ENCODE peak calls at places on chromosome 15, in five cellular contexts. One of them, this sample, is unnamed.

GRCh38 chr15:48987142-48987541 is 23.4 kb upstream of the SHC4 start:
- DNase-seq in HCT116: no peak
- DNase-seq in HepG2: no peak
- DNase-seq in osteoblast: no peak
- DNase-seq in OCI-LY7: no peak
- DNase-seq in this sample: no peak

GRCh38 chr15:31257286-31257685 is 69.3 kb upstream of the KLF13 start:
- DNase-seq in HCT116: no peak
- DNase-seq in HepG2: no peak
- DNase-seq in osteoblast: peak; percentile 49
- DNase-seq in OCI-LY7: no peak
- DNase-seq in this sample: no peak

GRCh38 chr15:48641416-48641815 is 4.1 kb downstream of the FBN1 start:
- DNase-seq in HCT116: no peak
- DNase-seq in HepG2: no peak
- DNase-seq in osteoblast: peak; percentile 77
- DNase-seq in OCI-LY7: peak; percentile 7
- DNase-seq in this sample: no peak

GRCh38 chr15:95760508-95760907 is 570.0 kb upstream of the NR2F2 start:
- DNase-seq in HCT116: no peak
- DNase-seq in HepG2: peak; percentile 30
- DNase-seq in osteoblast: no peak
- DNase-seq in OCI-LY7: no peak
- DNase-seq in this sample: no peak

GRCh38 chr15:68205949-68206539 is 912 bp upstream of the CALML4 start:
- DNase-seq in HCT116: no peak
- DNase-seq in HepG2: no peak
- DNase-seq in osteoblast: peak; percentile 57
- DNase-seq in OCI-LY7: no peak
- DNase-seq in this sample: no peak

GRCh38 chr15:63928185-63928852 is 94.6 kb upstream of the HERC1 start:
- DNase-seq in HCT116: no peak
- DNase-seq in HepG2: peak; percentile 71
- DNase-seq in osteoblast: no peak
- DNase-seq in OCI-LY7: no peak
- DNase-seq in this sample: no peak

GRCh38 chr15:40755821-40756220 is 767 bp upstream of the RMDN3 start:
- DNase-seq in HCT116: no peak
- DNase-seq in HepG2: no peak
- DNase-seq in osteoblast: no peak
- DNase-seq in OCI-LY7: peak; percentile 56
- DNase-seq in this sample: no peak

GRCh38 chr15:68430471-68431036 is 1.4 kb downstream of the ITGA11 start:
- DNase-seq in HCT116: no peak
- DNase-seq in HepG2: no peak
- DNase-seq in osteoblast: no peak
- DNase-seq in OCI-LY7: no peak
- DNase-seq in this sample: no peak

GRCh38 chr15:39592500-39592899 is 11.6 kb downstream of the THBS1 start:
- DNase-seq in HCT116: no peak
- DNase-seq in HepG2: no peak
- DNase-seq in osteoblast: peak; percentile 65
- DNase-seq in OCI-LY7: no peak
- DNase-seq in this sample: peak; percentile 31

GRCh38 chr15:67196222-67196621 is 58.2 kb downstream of the AAGAB start:
- DNase-seq in HCT116: no peak
- DNase-seq in HepG2: no peak
- DNase-seq in osteoblast: peak; percentile 83
- DNase-seq in OCI-LY7: no peak
- DNase-seq in this sample: no peak

GRCh38 chr15:58228708-58229107 is 90.5 kb downstream of the AQP9 start:
- DNase-seq in HCT116: no peak
- DNase-seq in HepG2: no peak
- DNase-seq in osteoblast: no peak
- DNase-seq in OCI-LY7: no peak
- DNase-seq in this sample: peak; percentile 66

GRCh38 chr15:96699871-96700401 is 369.4 kb downstream of the NR2F2 start:
- DNase-seq in HCT116: no peak
- DNase-seq in HepG2: no peak
- DNase-seq in osteoblast: no peak
- DNase-seq in OCI-LY7: no peak
- DNase-seq in this sample: no peak

GRCh38 chr15:52379395-52380111 is 83.9 kb upstream of the MYO5C start:
- DNase-seq in HCT116: no peak
- DNase-seq in HepG2: no peak
- DNase-seq in osteoblast: peak; percentile 42
- DNase-seq in OCI-LY7: no peak
- DNase-seq in this sample: no peak

GRCh38 chr15:52021892-52022540 is 3.0 kb downstream of the MAPK6 start:
- DNase-seq in HCT116: no peak
- DNase-seq in HepG2: no peak
- DNase-seq in osteoblast: no peak
- DNase-seq in OCI-LY7: peak; percentile 51
- DNase-seq in this sample: no peak

GRCh38 chr15:28109626-28110415 is 10.7 kb upstream of the OCA2 start:
- DNase-seq in HCT116: no peak
- DNase-seq in HepG2: no peak
- DNase-seq in osteoblast: peak; percentile 76
- DNase-seq in OCI-LY7: no peak
- DNase-seq in this sample: no peak

GRCh38 chr15:78208341-78208844 is 26.0 kb downstream of the ACSBG1 start:
- DNase-seq in HCT116: no peak
- DNase-seq in HepG2: no peak
- DNase-seq in osteoblast: no peak
- DNase-seq in OCI-LY7: no peak
- DNase-seq in this sample: no peak

GRCh38 chr15:95202569-95203349 is 971.4 kb downstream of the MCTP2 start:
- DNase-seq in HCT116: no peak
- DNase-seq in HepG2: no peak
- DNase-seq in osteoblast: no peak
- DNase-seq in OCI-LY7: no peak
- DNase-seq in this sample: peak; percentile 50

GRCh38 chr15:65980824-65981456 is 111.6 kb downstream of the RAB11A start:
- DNase-seq in HCT116: peak; percentile 56
- DNase-seq in HepG2: peak; percentile 30
- DNase-seq in osteoblast: peak; percentile 97
- DNase-seq in OCI-LY7: peak; percentile 53
- DNase-seq in this sample: peak; percentile 79

GRCh38 chr15:32669870-32670623 is 28.5 kb downstream of the SCG5 start:
- DNase-seq in HCT116: no peak
- DNase-seq in HepG2: peak; percentile 84
- DNase-seq in osteoblast: peak; percentile 70
- DNase-seq in OCI-LY7: no peak
- DNase-seq in this sample: no peak

GRCh38 chr15:53197426-53197839 is 407.3 kb upstream of the ONECUT1 start:
- DNase-seq in HCT116: peak; percentile 24
- DNase-seq in HepG2: peak; percentile 44
- DNase-seq in osteoblast: peak; percentile 64
- DNase-seq in OCI-LY7: peak; percentile 37
- DNase-seq in this sample: peak; percentile 32

GRCh38 chr15:28125673-28126651 is 26.8 kb upstream of the OCA2 start:
- DNase-seq in HCT116: peak; percentile 33
- DNase-seq in HepG2: peak; percentile 37
- DNase-seq in osteoblast: peak; percentile 85
- DNase-seq in OCI-LY7: peak; percentile 65
- DNase-seq in this sample: peak; percentile 73

GRCh38 chr15:31322486-31322885 is 4.1 kb upstream of the KLF13 start:
- DNase-seq in HCT116: no peak
- DNase-seq in HepG2: no peak
- DNase-seq in osteoblast: no peak
- DNase-seq in OCI-LY7: no peak
- DNase-seq in this sample: no peak

GRCh38 chr15:48373855-48374421 is 42.7 kb downstream of the DUT start:
- DNase-seq in HCT116: no peak
- DNase-seq in HepG2: no peak
- DNase-seq in osteoblast: peak; percentile 81
- DNase-seq in OCI-LY7: no peak
- DNase-seq in this sample: peak; percentile 98

GRCh38 chr15:83926116-83926515 is 272.2 kb downstream of the ADAMTSL3 start:
- DNase-seq in HCT116: no peak
- DNase-seq in HepG2: no peak
- DNase-seq in osteoblast: no peak
- DNase-seq in OCI-LY7: no peak
- DNase-seq in this sample: no peak

GRCh38 chr15:60408438-60409105 is 10.8 kb upstream of the ANXA2 start:
- DNase-seq in HCT116: no peak
- DNase-seq in HepG2: peak; percentile 16
- DNase-seq in osteoblast: peak; percentile 87
- DNase-seq in OCI-LY7: peak; percentile 44
- DNase-seq in this sample: peak; percentile 84

GRCh38 chr15:32861741-32862140 is 143.9 kb downstream of the GREM1 start:
- DNase-seq in HCT116: no peak
- DNase-seq in HepG2: no peak
- DNase-seq in osteoblast: peak; percentile 69
- DNase-seq in OCI-LY7: no peak
- DNase-seq in this sample: peak; percentile 86

GRCh38 chr15:83276661-83277060 is 7.8 kb downstream of the BNC1 start:
- DNase-seq in HCT116: no peak
- DNase-seq in HepG2: no peak
- DNase-seq in osteoblast: peak; percentile 56
- DNase-seq in OCI-LY7: no peak
- DNase-seq in this sample: peak; percentile 77

GRCh38 chr15:99433026-99433756 is 132.6 kb upstream of the MEF2A start:
- DNase-seq in HCT116: no peak
- DNase-seq in HepG2: no peak
- DNase-seq in osteoblast: no peak
- DNase-seq in OCI-LY7: no peak
- DNase-seq in this sample: no peak

GRCh38 chr15:60363024-60363674 is 34.6 kb downstream of the ANXA2 start:
- DNase-seq in HCT116: no peak
- DNase-seq in HepG2: no peak
- DNase-seq in osteoblast: peak; percentile 90
- DNase-seq in OCI-LY7: no peak
- DNase-seq in this sample: no peak

GRCh38 chr15:66474140-66474539 is 23.4 kb downstream of the SNAPC5 start:
- DNase-seq in HCT116: no peak
- DNase-seq in HepG2: no peak
- DNase-seq in osteoblast: no peak
- DNase-seq in OCI-LY7: no peak
- DNase-seq in this sample: no peak

GRCh38 chr15:64112077-64112772 is 16.4 kb downstream of the SNX1 start:
- DNase-seq in HCT116: no peak
- DNase-seq in HepG2: peak; percentile 74
- DNase-seq in osteoblast: peak; percentile 22
- DNase-seq in OCI-LY7: no peak
- DNase-seq in this sample: no peak

GRCh38 chr15:62163847-62164499 is 1.1 kb downstream of the C2CD4B start:
- DNase-seq in HCT116: no peak
- DNase-seq in HepG2: no peak
- DNase-seq in osteoblast: peak; percentile 47
- DNase-seq in OCI-LY7: no peak
- DNase-seq in this sample: no peak

GRCh38 chr15:82046668-82047492 is 1.1 kb upstream of the MEX3B start:
- DNase-seq in HCT116: peak; percentile 76
- DNase-seq in HepG2: peak; percentile 73
- DNase-seq in osteoblast: peak; percentile 100
- DNase-seq in OCI-LY7: peak; percentile 92
- DNase-seq in this sample: peak; percentile 87

GRCh38 chr15:37425541-37425940 is 325.2 kb upstream of the MEIS2 start:
- DNase-seq in HCT116: no peak
- DNase-seq in HepG2: no peak
- DNase-seq in osteoblast: peak; percentile 4
- DNase-seq in OCI-LY7: no peak
- DNase-seq in this sample: no peak

GRCh38 chr15:57079446-57079845 is 161.0 kb downstream of the TCF12 start:
- DNase-seq in HCT116: no peak
- DNase-seq in HepG2: no peak
- DNase-seq in osteoblast: no peak
- DNase-seq in OCI-LY7: no peak
- DNase-seq in this sample: peak; percentile 44
- TF ChIP-seq CTCF in HCT116: no peak
- TF ChIP-seq CTCF in HepG2: no peak
- TF ChIP-seq CTCF in osteoblast: no peak
- TF ChIP-seq CTCF in OCI-LY7: peak; percentile 22
- TF ChIP-seq CTCF in this sample: no peak

DNA sequence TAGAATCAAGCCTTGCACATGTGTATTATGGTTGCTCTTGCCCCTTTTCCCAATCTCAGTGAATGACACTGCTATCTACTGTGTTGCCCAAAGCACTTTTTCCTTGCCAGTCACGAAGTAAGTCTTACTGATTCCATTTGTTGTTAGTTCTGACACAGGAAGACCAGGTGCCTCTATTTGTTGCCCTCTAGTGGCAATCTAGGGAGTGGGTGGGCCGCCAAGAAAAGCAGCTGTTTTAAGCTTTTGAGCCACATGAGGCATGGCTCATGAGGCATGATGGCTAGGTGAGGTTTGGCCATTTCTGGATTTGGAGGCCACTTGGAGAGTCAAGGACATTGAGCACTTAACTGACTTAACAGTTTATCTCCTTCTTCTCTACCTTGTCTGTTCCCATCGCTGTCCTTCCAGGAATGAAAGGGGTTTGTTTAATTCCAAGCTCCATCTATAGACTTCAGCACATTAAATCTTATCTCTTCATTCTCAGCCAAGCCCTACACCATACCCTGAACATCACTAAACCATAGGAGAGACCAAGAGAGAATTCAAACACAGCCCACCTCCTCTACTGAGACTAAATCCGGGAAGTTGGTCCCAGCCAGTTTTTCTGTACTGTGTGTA is 103.1 kb downstream of the HCN4 start:
- DNase-seq in HCT116: peak; percentile 42
- DNase-seq in HepG2: peak; percentile 52
- DNase-seq in osteoblast: peak; percentile 35
- DNase-seq in OCI-LY7: peak; percentile 46
- DNase-seq in this sample: peak; percentile 58
- H2AFZ ChIP-seq in HCT116: no peak overlapping the region
- H2AFZ ChIP-seq in HepG2: no peak overlapping the region
- H2AFZ ChIP-seq in osteoblast: no peak overlapping the region
- H2AFZ ChIP-seq in OCI-LY7: no peak overlapping the region
- H2AFZ ChIP-seq in this sample: no peak overlapping the region

GRCh38 chr15:94028121-94028520 is 203.2 kb upstream of the MCTP2 start:
- DNase-seq in HCT116: no peak
- DNase-seq in HepG2: no peak
- DNase-seq in osteoblast: no peak
- DNase-seq in OCI-LY7: no peak
- DNase-seq in this sample: no peak

GRCh38 chr15:94031072-94031471 is 200.3 kb upstream of the MCTP2 start:
- DNase-seq in HCT116: no peak
- DNase-seq in HepG2: no peak
- DNase-seq in osteoblast: no peak
- DNase-seq in OCI-LY7: no peak
- DNase-seq in this sample: no peak

GRCh38 chr15:94029495-94029894 is 201.9 kb upstream of the MCTP2 start:
- DNase-seq in HCT116: no peak
- DNase-seq in HepG2: no peak
- DNase-seq in osteoblast: no peak
- DNase-seq in OCI-LY7: no peak
- DNase-seq in this sample: peak; percentile 83

GRCh38 chr15:94027571-94027970 is 203.8 kb upstream of the MCTP2 start:
- DNase-seq in HCT116: no peak
- DNase-seq in HepG2: no peak
- DNase-seq in osteoblast: no peak
- DNase-seq in OCI-LY7: no peak
- DNase-seq in this sample: no peak

GRCh38 chr15:94028809-94029208 is 202.6 kb upstream of the MCTP2 start:
- DNase-seq in HCT116: no peak
- DNase-seq in HepG2: no peak
- DNase-seq in osteoblast: no peak
- DNase-seq in OCI-LY7: no peak
- DNase-seq in this sample: no peak
- TF ChIP-seq CTCF in HCT116: no peak
- TF ChIP-seq CTCF in HepG2: no peak
- TF ChIP-seq CTCF in osteoblast: no peak
- TF ChIP-seq CTCF in OCI-LY7: no peak
- TF ChIP-seq CTCF in this sample: no peak

GRCh38 chr15:43253431-43254403 is 13.0 kb downstream of the TGM5 start:
- DNase-seq in HCT116: no peak
- DNase-seq in HepG2: no peak
- DNase-seq in osteoblast: peak; percentile 69
- DNase-seq in OCI-LY7: no peak
- DNase-seq in this sample: peak; percentile 10
- H2AFZ ChIP-seq in HCT116: no peak overlapping the region
- H2AFZ ChIP-seq in HepG2: no peak overlapping the region
- H2AFZ ChIP-seq in osteoblast: no peak overlapping the region
- H2AFZ ChIP-seq in OCI-LY7: no peak overlapping the region
- H2AFZ ChIP-seq in this sample: no peak overlapping the region